ENCODE peak calls at places on chromosome 11, in eight cellular contexts. B is DMS153; T is activated T-cell treated with anti-CD3 and anti-CD28 coated beads, Interleukin-2, amount 50 U/mL, for 72 hours; M is activated CD8-positive, alpha-beta memory T cell treated with anti-CD3 and anti-CD28 coated beads, Interleukin-2, amount 50 U/mL, for 48 hours; X is effector CD8-positive, alpha-beta T cell; U is HCEC 1CT; S is C1 segment of cervical spinal cord; N is pancreas. R is an unnamed sample.

GRCh38 chr11:8593935-8594909 is at the start of gene STK33:
- DNase-seq in B (peak; percentile 65), T (peak; percentile 71), S (peak; percentile 6), U (no peak), X (no peak), N (peak; percentile 73), M (peak; percentile 84), R (peak; percentile 68)

GRCh38 chr11:129067454-129067853 is 124.7 kb downstream of the ARHGAP32 start:
- DNase-seq in B (no peak), X (no peak), N (no peak), S (no peak), T (no peak), U (peak; percentile 2), M (no peak), R (no peak)

GRCh38 chr11:37442576-37442975 is 844.5 kb upstream of the RAG2 start:
- DNase-seq in B (no peak), S (no peak), U (no peak), T (no peak), X (no peak), M (no peak), N (no peak), R (no peak)

GRCh38 chr11:77039491-77040400 is 5.5 kb downstream of the B3GNT6 start:
- DNase-seq in T (peak; percentile 37), M (no peak), S (no peak), N (peak; percentile 61), U (no peak), X (no peak), B (no peak), R (peak; percentile 44)

GRCh38 chr11:35791088-35791958 is 128.7 kb downstream of the TRIM44 start:
- DNase-seq in M (no peak), N (no peak), X (no peak), U (no peak), S (no peak), T (no peak), B (peak; percentile 38), R (no peak)

GRCh38 chr11:129460714-129461113 is 85.1 kb downstream of the BARX2 start:
- DNase-seq in B (peak; percentile 94), S (no peak), X (no peak), M (no peak), T (no peak), N (no peak), U (no peak), R (no peak)

GRCh38 chr11:119892311-119892808 is 163.4 kb upstream of the NECTIN1 start:
- DNase-seq in X (no peak), N (no peak), U (no peak), M (no peak), B (no peak), T (no peak), S (no peak), R (no peak)

GRCh38 chr11:67627788-67628624 is 1.7 kb downstream of the NUDT8 start:
- DNase-seq in N (peak; percentile 26), T (no peak), S (no peak), X (no peak), B (no peak), U (no peak), M (no peak), R (no peak)

GRCh38 chr11:24963879-24964278 is 467.0 kb downstream of the LUZP2 start:
- DNase-seq in S (no peak), U (peak; percentile 25), B (no peak), T (no peak), X (no peak), M (no peak), N (no peak), R (no peak)

GRCh38 chr11:125090816-125091215 is 20.6 kb downstream of the TMEM218 start:
- DNase-seq in X (no peak), N (no peak), U (no peak), B (no peak), S (no peak), T (no peak), M (peak; percentile 46), R (no peak)